ENCODE peak calls at places on chromosomes 5 and 9, in five cellular contexts. One of them, this sample, is unnamed.

GRCh38 chr9:130933114-130934046 is 5.7 kb downstream of the FIBCD1 start:
- DNase-seq in coronary artery: no peak
- DNase-seq in activated effector memory CD4-positive, alpha-beta T cell treated with Interleukin-2 at 50 U/mL for 16 hours: no peak
- DNase-seq in A172: peak; percentile 49
- DNase-seq in skeletal muscle cell: no peak
- DNase-seq in this sample: peak; percentile 78

GRCh38 chr5:133933670-133934295 is 34.6 kb downstream of the C5orf15 start:
- DNase-seq in activated effector memory CD4-positive, alpha-beta T cell treated with Interleukin-2 at 50 U/mL for 16 hours: no peak
- DNase-seq in coronary artery: no peak
- DNase-seq in skeletal muscle cell: no peak
- DNase-seq in A172: no peak
- DNase-seq in this sample: no peak

GRCh38 chr9:23707249-23707648 is 118.8 kb downstream of the ELAVL2 start:
- DNase-seq in skeletal muscle cell: no peak
- DNase-seq in A172: no peak
- DNase-seq in activated effector memory CD4-positive, alpha-beta T cell treated with Interleukin-2 at 50 U/mL for 16 hours: no peak
- DNase-seq in coronary artery: no peak
- DNase-seq in this sample: no peak

GRCh38 chr5:112720576-112720975 is 17.1 kb upstream of the APC start:
- DNase-seq in A172: no peak
- DNase-seq in coronary artery: no peak
- DNase-seq in skeletal muscle cell: no peak
- DNase-seq in activated effector memory CD4-positive, alpha-beta T cell treated with Interleukin-2 at 50 U/mL for 16 hours: no peak
- DNase-seq in this sample: no peak

GRCh38 chr9:105089874-105090273 is 154.6 kb upstream of the SLC44A1 start:
- DNase-seq in skeletal muscle cell: no peak
- DNase-seq in A172: no peak
- DNase-seq in coronary artery: no peak
- DNase-seq in activated effector memory CD4-positive, alpha-beta T cell treated with Interleukin-2 at 50 U/mL for 16 hours: no peak
- DNase-seq in this sample: no peak

GRCh38 chr5:109936091-109936490 is 246.4 kb downstream of the MAN2A1 start:
- DNase-seq in coronary artery: no peak
- DNase-seq in A172: no peak
- DNase-seq in skeletal muscle cell: no peak
- DNase-seq in activated effector memory CD4-positive, alpha-beta T cell treated with Interleukin-2 at 50 U/mL for 16 hours: no peak
- DNase-seq in this sample: no peak

GRCh38 chr5:77180167-77181081 is 30.1 kb upstream of the PDE8B start:
- DNase-seq in skeletal muscle cell: no peak
- DNase-seq in coronary artery: no peak
- DNase-seq in A172: no peak
- DNase-seq in activated effector memory CD4-positive, alpha-beta T cell treated with Interleukin-2 at 50 U/mL for 16 hours: no peak
- DNase-seq in this sample: peak; percentile 49

GRCh38 chr9:129752915-129753724 is at the start of gene PTGES:
- DNase-seq in A172: peak; percentile 80
- DNase-seq in activated effector memory CD4-positive, alpha-beta T cell treated with Interleukin-2 at 50 U/mL for 16 hours: peak; percentile 23
- DNase-seq in coronary artery: no peak
- DNase-seq in skeletal muscle cell: no peak
- DNase-seq in this sample: peak; percentile 93

GRCh38 chr9:73079326-73079725 is 72.3 kb upstream of the ANXA1 start:
- DNase-seq in skeletal muscle cell: no peak
- DNase-seq in activated effector memory CD4-positive, alpha-beta T cell treated with Interleukin-2 at 50 U/mL for 16 hours: no peak
- DNase-seq in coronary artery: no peak
- DNase-seq in A172: no peak
- DNase-seq in this sample: no peak

GRCh38 chr5:145856285-145856818 is 16.5 kb downstream of the GRXCR2 start:
- DNase-seq in activated effector memory CD4-positive, alpha-beta T cell treated with Interleukin-2 at 50 U/mL for 16 hours: no peak
- DNase-seq in coronary artery: no peak
- DNase-seq in A172: peak; percentile 22
- DNase-seq in skeletal muscle cell: peak; percentile 47
- DNase-seq in this sample: peak; percentile 72

GRCh38 chr5:57334475-57334874 is 148.1 kb downstream of the ACTBL2 start:
- DNase-seq in A172: no peak
- DNase-seq in skeletal muscle cell: no peak
- DNase-seq in coronary artery: no peak
- DNase-seq in activated effector memory CD4-positive, alpha-beta T cell treated with Interleukin-2 at 50 U/mL for 16 hours: no peak
- DNase-seq in this sample: no peak

GRCh38 chr9:116493183-116493582 is 193.9 kb upstream of the TRIM32 start:
- DNase-seq in A172: no peak
- DNase-seq in activated effector memory CD4-positive, alpha-beta T cell treated with Interleukin-2 at 50 U/mL for 16 hours: no peak
- DNase-seq in coronary artery: no peak
- DNase-seq in skeletal muscle cell: no peak
- DNase-seq in this sample: peak; percentile 31

GRCh38 chr9:33416996-33417395 is 14.6 kb upstream of the AQP7 start:
- DNase-seq in activated effector memory CD4-positive, alpha-beta T cell treated with Interleukin-2 at 50 U/mL for 16 hours: peak; percentile 56
- DNase-seq in skeletal muscle cell: no peak
- DNase-seq in coronary artery: no peak
- DNase-seq in A172: no peak
- DNase-seq in this sample: no peak

GRCh38 chr9:114033397-114034103 is 44.5 kb downstream of the AMBP start:
- DNase-seq in activated effector memory CD4-positive, alpha-beta T cell treated with Interleukin-2 at 50 U/mL for 16 hours: no peak
- DNase-seq in coronary artery: peak; percentile 59
- DNase-seq in A172: no peak
- DNase-seq in skeletal muscle cell: no peak
- DNase-seq in this sample: peak; percentile 34

GRCh38 chr5:132411382-132411925 is 41.9 kb downstream of the SLC22A5 start:
- DNase-seq in coronary artery: peak; percentile 77
- DNase-seq in activated effector memory CD4-positive, alpha-beta T cell treated with Interleukin-2 at 50 U/mL for 16 hours: peak; percentile 54
- DNase-seq in A172: no peak
- DNase-seq in skeletal muscle cell: no peak
- DNase-seq in this sample: no peak

GRCh38 chr5:36602711-36603321 is 3.6 kb upstream of the SLC1A3 start:
- DNase-seq in coronary artery: no peak
- DNase-seq in skeletal muscle cell: no peak
- DNase-seq in activated effector memory CD4-positive, alpha-beta T cell treated with Interleukin-2 at 50 U/mL for 16 hours: no peak
- DNase-seq in A172: no peak
- DNase-seq in this sample: no peak

GRCh38 chr9:2158111-2158610 is 143.0 kb downstream of the SMARCA2 start:
- DNase-seq in A172: peak; percentile 74
- DNase-seq in activated effector memory CD4-positive, alpha-beta T cell treated with Interleukin-2 at 50 U/mL for 16 hours: no peak
- DNase-seq in coronary artery: no peak
- DNase-seq in skeletal muscle cell: peak; percentile 37
- DNase-seq in this sample: peak; percentile 39

GRCh38 chr9:98714833-98715232 is 6.1 kb upstream of the GABBR2 start:
- DNase-seq in A172: no peak
- DNase-seq in skeletal muscle cell: no peak
- DNase-seq in activated effector memory CD4-positive, alpha-beta T cell treated with Interleukin-2 at 50 U/mL for 16 hours: no peak
- DNase-seq in coronary artery: no peak
- DNase-seq in this sample: no peak

GRCh38 chr5:135085133-135085935 is 51.3 kb upstream of the PITX1 start:
- DNase-seq in A172: peak; percentile 57
- DNase-seq in activated effector memory CD4-positive, alpha-beta T cell treated with Interleukin-2 at 50 U/mL for 16 hours: no peak
- DNase-seq in coronary artery: no peak
- DNase-seq in skeletal muscle cell: no peak
- DNase-seq in this sample: peak; percentile 52

This sample was measured in AG20443.